ENCODE peak calls at places on chromosome 7, in nine cellular contexts. F, M, K, I, A, C, Z, U and P are unnamed samples.

GRCh38 chr7:97971120-97971989 is 18.6 kb downstream of the OCM2 start:
- DNase-seq in F (no peak), M (peak), K (peak), I (peak), A (no peak), C (peak), Z (no peak), U (peak), P (peak)

GRCh38 chr7:143909863-143910262 is 7.9 kb upstream of the TCAF1 start:
- DNase-seq in F (no peak), M (peak), K (no peak), I (no peak), A (no peak), C (no peak), Z (peak), U (peak), P (peak)

GRCh38 chr7:98831641-98832221 is 38.1 kb downstream of the TMEM130 start:
- DNase-seq in F (no peak), M (peak), K (peak), I (peak), A (no peak), C (no peak), Z (no peak), U (peak), P (peak)

GRCh38 chr7:81457858-81458522 is 311.9 kb downstream of the HGF start:
- DNase-seq in F (no peak), M (peak), K (peak), I (no peak), A (no peak), C (peak), Z (peak), U (peak), P (peak)

GRCh38 chr7:133941496-133941895 is 185.6 kb upstream of the LRGUK start:
- DNase-seq in F (no peak), M (peak), K (peak), I (no peak), A (no peak), C (no peak), Z (peak), U (peak), P (peak)

GRCh38 chr7:93016085-93016471 is 101.7 kb downstream of the SAMD9 start:
- DNase-seq in F (no peak), M (peak), K (peak), I (no peak), A (no peak), C (peak), Z (peak), U (peak), P (peak)

GRCh38 chr7:96067321-96067720 is 254.6 kb downstream of the SLC25A13 start:
- DNase-seq in F (no peak), M (no peak), K (no peak), I (no peak), A (no peak), C (no peak), Z (no peak), U (no peak), P (no peak)

GRCh38 chr7:152202056-152202455 is 176.6 kb downstream of the GALNT11 start:
- DNase-seq in F (no peak), M (peak), K (peak), I (no peak), A (no peak), C (no peak), Z (peak), U (peak), P (peak)

GRCh38 chr7:4626318-4626845 is 55.7 kb upstream of the FOXK1 start:
- DNase-seq in F (no peak), M (no peak), K (no peak), I (no peak), A (no peak), C (no peak), Z (no peak), U (no peak), P (no peak)

GRCh38 chr7:138934401-138934800 is 46.8 kb downstream of the KIAA1549 start:
- DNase-seq in F (no peak), M (no peak), K (no peak), I (no peak), A (no peak), C (no peak), Z (no peak), U (no peak), P (no peak)

GRCh38 chr7:120207037-120207436 is 65.9 kb upstream of the KCND2 start:
- DNase-seq in F (no peak), M (no peak), K (no peak), I (no peak), A (no peak), C (no peak), Z (no peak), U (no peak), P (no peak)
- TF ChIP-seq CTCF in F (no peak), M (no peak), K (no peak), I (no peak), A (no peak), C (no peak), Z (no peak), U (no peak), P (no peak)

GRCh38 chr7:157557263-157557662 is 220.5 kb downstream of the DNAJB6 start:
- DNase-seq in F (peak), M (no peak), K (no peak), I (no peak), A (peak), C (no peak), Z (no peak), U (no peak), P (no peak)
- H3K4me3 ChIP-seq in F (no peak), M (no peak), K (no peak), I (no peak), A (no peak), C (no peak), Z (no peak), U (no peak), P (no peak)

GRCh38 chr7:131625817-131626372 is 69.5 kb upstream of the PODXL start:
- DNase-seq in F (no peak), M (peak), K (no peak), I (no peak), A (no peak), C (peak), Z (peak), U (peak), P (peak)
- TF ChIP-seq CTCF in F (no peak), M (no peak), K (no peak), I (no peak), A (no peak), C (no peak), Z (peak), U (no peak), P (peak)

GRCh38 chr7:91083855-91084644 is 180.2 kb upstream of the FZD1 start:
- DNase-seq in F (peak), M (no peak), K (peak), I (peak), A (no peak), C (peak), Z (no peak), U (no peak), P (no peak)

GRCh38 chr7:91080351-91080750 is 183.9 kb upstream of the FZD1 start:
- DNase-seq in F (no peak), M (no peak), K (no peak), I (no peak), A (no peak), C (no peak), Z (no peak), U (no peak), P (no peak)

GRCh38 chr7:91085175-91085574 is 179.1 kb upstream of the FZD1 start:
- DNase-seq in F (no peak), M (no peak), K (no peak), I (no peak), A (no peak), C (no peak), Z (no peak), U (no peak), P (no peak)

GRCh38 chr7:91082038-91082437 is 182.2 kb upstream of the FZD1 start:
- DNase-seq in F (no peak), M (peak), K (peak), I (no peak), A (no peak), C (no peak), Z (peak), U (peak), P (peak)

GRCh38 chr7:91082854-91083495 is 181.3 kb upstream of the FZD1 start:
- DNase-seq in F (no peak), M (peak), K (peak), I (no peak), A (no peak), C (peak), Z (no peak), U (peak), P (peak)
- H3K4me3 ChIP-seq in F (no peak), M (no peak), K (no peak), I (no peak), A (no peak), C (no peak), Z (no peak), U (no peak), P (no peak)

DNA sequence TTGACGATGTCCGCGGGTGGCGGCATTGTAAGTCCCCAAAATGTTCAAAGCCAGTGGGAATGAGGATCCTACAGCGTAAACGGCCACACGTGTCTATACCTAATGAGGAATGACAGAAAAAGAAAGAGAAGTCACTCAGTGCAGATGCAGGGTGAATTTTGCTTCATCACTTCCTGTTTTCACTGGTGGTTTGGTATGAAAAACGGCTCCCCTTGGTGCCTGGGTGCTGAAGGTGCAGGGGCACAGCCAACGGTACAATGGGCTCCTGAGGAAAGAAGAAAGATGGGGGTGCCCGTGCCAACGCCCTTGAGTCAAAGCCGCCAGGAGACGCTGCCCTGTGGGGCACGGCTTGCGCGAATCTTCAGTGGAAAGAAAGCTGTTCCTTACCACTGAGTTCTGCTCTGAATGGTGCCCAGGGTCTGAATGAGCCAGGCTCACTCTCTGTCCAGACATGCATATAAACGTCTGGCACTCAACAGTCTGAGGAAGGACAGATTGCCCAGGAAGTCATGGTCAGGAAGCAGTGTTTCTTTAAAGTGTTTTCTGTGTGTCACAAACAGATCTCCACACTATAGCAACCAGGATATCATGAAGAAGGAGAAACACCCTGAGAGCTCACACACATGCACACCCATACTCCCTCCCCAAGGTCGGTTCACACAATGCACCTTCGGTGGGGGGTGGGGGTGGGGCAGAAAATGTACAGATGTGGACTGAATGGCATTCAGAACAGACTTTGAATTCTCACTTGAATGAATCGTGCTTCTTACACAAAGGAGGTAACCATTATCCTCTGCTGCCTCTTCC is 105.8 kb downstream of the ELMO1 start:
- DNase-seq in F (no peak), M (no peak), K (no peak), I (no peak), A (no peak), C (no peak), Z (no peak), U (no peak), P (no peak)
- TF ChIP-seq CTCF in F (no peak), M (no peak), K (no peak), I (no peak), A (no peak), C (no peak), Z (no peak), U (no peak), P (no peak)

DNA sequence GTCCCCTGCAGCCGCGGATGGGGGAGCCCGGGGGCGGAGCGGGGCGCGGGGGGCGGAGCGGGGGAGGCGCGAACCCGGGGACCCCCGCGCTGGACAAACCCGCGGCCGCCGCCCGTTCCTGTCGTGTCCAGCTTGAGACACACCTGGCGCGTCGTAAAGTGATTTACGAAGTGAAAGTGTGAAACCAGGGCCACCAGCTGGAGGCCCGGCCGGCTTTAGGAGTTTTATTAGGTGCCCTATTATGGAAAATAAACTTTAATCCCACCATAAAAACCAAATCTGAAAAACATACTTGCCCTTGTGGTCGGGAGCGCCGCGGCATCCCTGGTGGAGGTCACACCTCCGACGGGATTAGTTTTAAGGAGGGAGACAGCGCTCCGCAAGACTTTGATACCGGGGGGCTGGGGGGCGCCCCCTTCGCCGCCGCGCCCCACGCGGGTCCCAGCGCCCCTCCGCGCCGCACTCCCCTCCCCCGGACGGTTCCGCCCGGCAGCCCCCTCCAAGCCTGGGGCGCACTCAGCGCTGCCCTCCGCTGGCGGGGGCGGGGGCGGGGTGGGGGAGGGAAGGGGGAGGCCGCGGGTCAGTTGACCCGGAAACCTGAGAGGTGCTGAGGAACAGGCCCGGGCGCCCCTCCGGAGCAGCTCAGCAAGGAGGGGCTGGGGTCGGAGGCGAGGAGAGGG is 10.3 kb downstream of the MNX1 start:
- DNase-seq in F (peak), M (no peak), K (no peak), I (peak), A (no peak), C (no peak), Z (no peak), U (no peak), P (no peak)
- H3K4me3 ChIP-seq in F (peak), M (no peak), K (peak), I (peak), A (no peak), C (peak), Z (no peak), U (no peak), P (peak)